ENCODE peak calls at places on chromosomes 13 and 19, in five cellular contexts. F is heart right ventricle, A is bronchial epithelial cell, I is B cell, W is HFFc6. K is an unnamed sample.

GRCh38 chr19:40244596-40244995 is 18.1 kb upstream of the CCNP start:
- DNase-seq in W (no peak), F (no peak), A (no peak), I (no peak), K (no peak)

GRCh38 chr13:28505543-28506135 is 10.7 kb upstream of the FLT1 start:
- DNase-seq in W (no peak), A (peak; percentile 57), F (no peak), I (no peak), K (no peak)

GRCh38 chr19:40357655-40358054 is 9.2 kb downstream of the PLD3 start:
- DNase-seq in I (no peak), W (no peak), F (no peak), A (no peak), K (no peak)

GRCh38 chr13:59774511-59774911 is 389.2 kb downstream of the DIAPH3 start:
- DNase-seq in I (no peak), A (peak; percentile 70), W (peak; percentile 88), F (no peak), K (no peak)

GRCh38 chr13:60838581-60838980 is 441.6 kb downstream of the TDRD3 start:
- DNase-seq in I (no peak), W (no peak), A (peak; percentile 40), F (no peak), K (no peak)

GRCh38 chr13:99655351-99656091 is 154.2 kb downstream of the TM9SF2 start:
- DNase-seq in I (no peak), W (peak; percentile 12), F (no peak), A (peak; percentile 86), K (peak; percentile 59)

GRCh38 chr13:110944121-110944967 is 29.5 kb upstream of the ANKRD10 start:
- DNase-seq in W (peak; percentile 59), I (no peak), A (peak; percentile 62), F (peak; percentile 33), K (peak; percentile 43)

GRCh38 chr19:58572818-58573657 is at the start of gene MZF1:
- DNase-seq in W (peak; percentile 100), A (peak; percentile 99), F (peak; percentile 100), I (peak; percentile 100), K (peak; percentile 100)

GRCh38 chr13:40026741-40027140 is 371.3 kb downstream of the COG6 start:
- DNase-seq in W (no peak), I (no peak), F (no peak), A (no peak), K (peak; percentile 67)

GRCh38 chr13:106418556-106418955 is 116.9 kb downstream of the EFNB2 start:
- DNase-seq in A (peak; percentile 45), F (no peak), W (peak; percentile 65), I (no peak), K (no peak)

GRCh38 chr19:5335101-5335500 is 5.5 kb downstream of the PTPRS start:
- DNase-seq in W (no peak), F (no peak), I (no peak), A (no peak), K (no peak)

GRCh38 chr19:12111176-12111575 is 29.0 kb downstream of the ZNF20 start:
- DNase-seq in A (no peak), W (no peak), I (no peak), F (no peak), K (no peak)

GRCh38 chr13:64414381-64414780 is 2815.8 kb downstream of the PCDH9 start:
- DNase-seq in F (no peak), A (no peak), W (no peak), I (no peak), K (no peak)

GRCh38 chr13:36261976-36262375 is 35.6 kb downstream of the CCDC169 start:
- DNase-seq in I (no peak), W (no peak), A (peak; percentile 21), F (no peak), K (no peak)

GRCh38 chr13:107807306-107808073 is 407.8 kb downstream of the LIG4 start:
- DNase-seq in I (no peak), F (no peak), W (no peak), A (no peak), K (no peak)

GRCh38 chr13:97316390-97316789 is 94.3 kb downstream of the MBNL2 start:
- DNase-seq in F (no peak), W (no peak), A (no peak), I (no peak), K (no peak)

GRCh38 chr13:59587971-59588716 is 575.6 kb downstream of the DIAPH3 start:
- DNase-seq in I (no peak), W (no peak), F (no peak), A (no peak), K (no peak)

GRCh38 chr13:37640499-37640898 is 41.9 kb upstream of the POSTN start:
- DNase-seq in F (no peak), A (peak; percentile 66), W (peak; percentile 74), I (no peak), K (no peak)

GRCh38 chr13:26377038-26377437 is 123.1 kb downstream of the CDK8 start:
- DNase-seq in I (no peak), W (peak; percentile 30), F (no peak), A (peak; percentile 20), K (peak; percentile 21)

GRCh38 chr19:6476155-6476895 is 5.3 kb downstream of the DENND1C start:
- DNase-seq in W (peak; percentile 4), F (no peak), A (peak; percentile 62), I (no peak), K (peak; percentile 77)

GRCh38 chr13:43686557-43686956 is 100.2 kb downstream of the ENOX1 start:
- DNase-seq in W (peak; percentile 87), I (no peak), A (peak; percentile 80), F (peak; percentile 80), K (no peak)

GRCh38 chr13:21913010-21913409 is 242.1 kb downstream of the FGF9 start:
- DNase-seq in A (no peak), W (no peak), F (no peak), I (no peak), K (peak; percentile 4)

GRCh38 chr19:36046443-36047050 is 7.5 kb downstream of the THAP8 start:
- DNase-seq in A (no peak), W (no peak), I (no peak), F (no peak), K (no peak)

GRCh38 chr13:110305949-110306339 is 1.0 kb downstream of the COL4A1 start:
- DNase-seq in I (no peak), A (no peak), W (no peak), F (no peak), K (no peak)

GRCh38 chr19:41478875-41479756 is 36.2 kb downstream of the ERICH4 start:
- DNase-seq in A (no peak), W (no peak), F (no peak), I (no peak), K (no peak)

GRCh38 chr19:51610576-51610975 is 19.6 kb downstream of the SIGLEC5 start:
- DNase-seq in I (no peak), F (no peak), W (no peak), A (no peak), K (no peak)

GRCh38 chr19:51602189-51602854 is 27.9 kb downstream of the SIGLEC5 start:
- DNase-seq in F (no peak), A (no peak), I (no peak), W (no peak), K (no peak)

GRCh38 chr19:51607077-51607476 is 23.1 kb downstream of the SIGLEC5 start:
- DNase-seq in I (peak; percentile 94), W (no peak), F (no peak), A (no peak), K (peak; percentile 71)

DNA sequence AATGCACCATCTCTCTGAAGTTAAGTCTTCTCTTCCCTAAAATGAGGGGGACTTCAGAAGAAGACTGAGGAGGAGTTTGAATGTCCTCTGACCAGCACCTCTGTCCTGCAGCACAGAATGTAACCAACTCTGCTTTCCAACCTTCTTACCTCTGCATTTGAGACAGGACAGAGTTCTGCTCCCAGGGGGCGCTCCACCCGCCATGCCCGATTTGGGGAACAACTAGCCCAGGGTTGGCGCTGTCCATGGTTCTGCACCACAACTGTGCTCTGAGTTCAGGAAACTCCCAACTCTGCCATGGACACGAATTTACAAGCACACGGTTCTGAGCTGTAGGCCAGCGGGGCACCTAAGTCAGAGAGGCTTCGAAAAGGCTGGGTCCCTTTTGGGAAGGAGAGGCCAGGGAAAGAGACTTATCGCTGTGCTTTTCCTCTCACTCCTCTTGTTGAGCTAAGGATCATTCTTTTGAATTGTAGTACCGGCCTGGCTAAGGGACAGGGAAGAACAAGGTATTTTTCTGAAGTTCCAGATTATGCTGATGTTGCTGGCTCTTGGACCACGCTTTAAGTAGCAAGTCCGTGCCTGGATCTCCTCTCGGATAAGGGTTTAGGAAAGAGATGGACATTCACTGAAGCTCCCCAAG is 22.2 kb downstream of the SIGLEC5 start:
- DNase-seq in W (peak; percentile 62), A (peak; percentile 49), F (peak; percentile 76), I (peak; percentile 68), K (peak; percentile 82)
- TF ChIP-seq CTCF in W (peak; percentile 81), A (peak; percentile 79), F (peak; percentile 63), I (peak; percentile 55), K (peak; percentile 51)

DNA sequence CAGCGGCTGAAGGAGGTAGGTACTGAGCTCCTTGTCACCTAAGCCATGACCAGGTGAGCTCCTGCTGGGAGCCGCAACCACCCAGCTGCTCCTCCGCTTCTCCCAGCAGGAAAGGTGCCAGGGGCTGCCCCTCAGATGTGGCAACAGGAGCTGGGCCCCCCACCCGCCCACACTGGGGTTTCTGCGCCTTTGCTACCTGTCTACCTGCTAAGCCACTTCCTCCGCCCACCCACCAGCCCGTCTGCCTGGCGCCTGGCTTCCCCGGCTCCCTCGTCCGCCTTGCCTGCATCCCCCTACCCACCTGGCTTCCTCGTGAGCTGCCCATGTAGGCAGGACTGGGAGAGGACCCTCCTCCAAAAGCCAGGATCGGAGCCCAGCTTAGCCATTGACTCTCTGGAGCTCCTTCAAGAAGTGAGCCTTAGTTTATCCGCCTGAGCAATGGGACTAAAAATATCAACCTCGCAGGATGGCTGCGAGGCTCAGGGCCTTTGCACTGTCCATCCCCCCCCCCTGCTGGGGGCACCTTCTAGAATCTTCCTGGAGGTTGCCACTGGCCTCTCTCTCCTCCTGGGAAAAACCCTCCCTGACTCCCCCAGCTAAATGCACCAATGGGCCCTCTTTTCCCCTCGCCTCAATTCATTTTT is 55.8 kb upstream of the KLF2 start:
- DNase-seq in W (no peak), F (no peak), A (no peak), I (no peak), K (peak; percentile 77)
- TF ChIP-seq CTCF in W (no peak), F (no peak), A (no peak), I (no peak), K (no peak)

GRCh38 chr19:488505-489417 is 7.5 kb upstream of the MADCAM1 start:
- DNase-seq in W (peak; percentile 89), F (peak; percentile 96), I (peak; percentile 93), A (peak; percentile 75), K (peak; percentile 92)
- TF ChIP-seq CTCF in W (peak; percentile 16), F (no peak), I (no peak), A (no peak), K (no peak)

DNA sequence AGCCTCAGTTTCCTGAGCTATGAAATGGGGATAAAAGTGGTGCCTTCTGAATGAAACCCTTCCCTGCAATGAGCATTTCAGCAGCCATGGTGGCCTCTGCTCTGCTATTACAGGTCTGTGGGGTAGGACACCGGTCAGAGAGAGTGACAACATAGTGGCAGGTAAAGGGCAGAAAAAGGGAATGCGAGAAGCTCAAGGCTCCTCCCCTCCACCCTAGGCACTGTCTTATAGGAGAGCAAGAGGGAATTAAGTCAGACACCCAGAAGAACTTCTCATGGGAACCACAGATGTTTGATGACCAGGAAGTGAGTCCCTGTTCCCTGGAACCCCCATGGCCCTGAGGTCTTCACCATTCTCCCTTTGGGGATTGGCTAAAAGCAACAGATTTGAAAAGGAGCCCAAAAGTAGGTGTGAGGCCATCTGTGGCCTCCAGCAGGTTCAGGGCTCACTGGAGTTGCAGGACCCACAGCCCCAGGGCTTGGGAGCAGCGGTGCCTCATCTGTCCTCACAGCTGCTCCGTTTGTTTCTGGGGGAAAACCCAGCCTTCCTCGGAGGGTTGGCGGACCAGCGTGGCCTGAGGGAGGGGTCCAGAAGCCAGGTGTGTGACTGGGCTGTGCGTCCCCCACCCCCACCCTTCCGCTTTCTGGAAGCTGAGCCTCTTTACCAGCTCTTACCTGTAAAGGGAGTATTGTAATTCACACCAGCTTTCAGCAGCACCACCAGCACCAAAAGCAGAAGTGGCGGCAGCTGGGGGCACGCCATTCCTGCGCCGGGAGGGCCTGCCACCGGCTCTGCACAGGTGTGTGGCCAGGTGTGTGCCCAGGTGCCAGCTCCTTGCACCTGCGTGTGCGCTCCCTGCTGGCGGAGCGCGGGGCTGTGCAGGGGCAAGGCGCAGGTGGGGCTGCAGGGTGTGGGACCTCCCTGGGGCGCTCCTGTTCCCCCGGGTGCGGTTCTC is 19.4 kb downstream of the IQCN start:
- DNase-seq in W (no peak), F (no peak), A (no peak), I (peak; percentile 68), K (no peak)
- TF ChIP-seq CTCF in W (peak; percentile 26), F (no peak), A (peak; percentile 78), I (peak; percentile 55), K (no peak)

K was measured in activated CD8-positive, alpha-beta T cell treated with anti-CD3 and anti-CD28 coated beads for 36 hours.